ENCODE peak calls at places on chromosomes 11 and 22, in seven cellular contexts. C, X, I, O, L, Z and Y are unnamed samples.

GRCh38 chr11:85348945-85349344 is 278.2 kb downstream of the DLG2 start:
- DNase-seq in I (no peak), C (no peak), Z (no peak), L (no peak), X (no peak), O (no peak), Y (no peak)

GRCh38 chr22:49966716-49967332 is 6.3 kb downstream of the PIM3 start:
- DNase-seq in I (peak; percentile 80), L (no peak), O (no peak), X (no peak), C (no peak), Z (no peak), Y (no peak)

GRCh38 chr11:85884581-85885021 is 29.4 kb downstream of the CCDC83 start:
- DNase-seq in C (no peak), O (no peak), I (peak; percentile 36), L (no peak), X (no peak), Z (no peak), Y (no peak)

GRCh38 chr22:25702046-25702445 is 39.9 kb upstream of the MYO18B start:
- DNase-seq in X (peak; percentile 16), I (peak; percentile 50), Z (no peak), O (peak; percentile 8), L (no peak), C (no peak), Y (no peak)

GRCh38 chr11:61694971-61695706 is 14.9 kb downstream of the DAGLA start:
- DNase-seq in I (peak; percentile 30), Z (peak; percentile 45), L (no peak), C (no peak), X (no peak), O (no peak), Y (no peak)

GRCh38 chr11:58024601-58025091 is 965 bp downstream of the OR9Q1 start:
- DNase-seq in Z (peak; percentile 15), X (no peak), L (peak; percentile 51), O (no peak), I (peak; percentile 1), C (no peak), Y (no peak)

GRCh38 chr11:92811341-92811740 is 158.1 kb upstream of the MTNR1B start:
- DNase-seq in O (no peak), C (no peak), Z (no peak), X (no peak), L (no peak), I (no peak), Y (peak; percentile 19)

GRCh38 chr11:6175440-6175839 is 5.3 kb upstream of the OR52B2 start:
- DNase-seq in C (no peak), Z (no peak), O (no peak), L (no peak), X (no peak), I (no peak), Y (no peak)

GRCh38 chr22:20131856-20132685 is 467 bp downstream of the ZDHHC8 start:
- DNase-seq in C (peak; percentile 23), I (peak; percentile 68), X (no peak), O (no peak), L (no peak), Z (no peak), Y (no peak)

GRCh38 chr22:42621505-42622002 is 6.9 kb upstream of the POLDIP3 start:
- DNase-seq in Z (no peak), O (no peak), I (peak; percentile 92), C (peak; percentile 58), X (peak; percentile 12), L (no peak), Y (no peak)

GRCh38 chr11:36487619-36488018 is 22.5 kb downstream of the TRAF6 start:
- DNase-seq in O (no peak), C (no peak), Z (no peak), X (no peak), L (no peak), I (peak; percentile 16), Y (no peak)